ENCODE peak calls at places on chromosomes 5 and 9, in six cellular contexts. B is EH; R is transverse colon; M is stimulated activated CD8-positive, alpha-beta memory T cell treated with anti-CD3 and anti-CD28 coated beads, Interleukin-4, amount 100 ng/mL, for 48 hours; E is NCI-H1092; D is astrocyte of the cerebellum. X is an unnamed sample.

GRCh38 chr9:125429476-125430160 is 168.0 kb downstream of the GAPVD1 start:
- DNase-seq in B (no peak), R (no peak), M (no peak), E (no peak), D (no peak), X (no peak)

GRCh38 chr5:154757647-154758406 is 2.6 kb downstream of the LARP1 start:
- DNase-seq in B (peak; percentile 6), R (peak; percentile 18), M (peak; percentile 61), E (no peak), D (no peak), X (peak; percentile 86)

GRCh38 chr5:156326718-156327259 is at the start of gene SGCD:
- DNase-seq in B (peak; percentile 94), R (peak; percentile 26), M (no peak), E (no peak), D (peak; percentile 55), X (peak; percentile 1)

GRCh38 chr9:79471577-79472543 is 99.9 kb upstream of the TLE4 start:
- DNase-seq in B (peak; percentile 73), R (peak; percentile 38), M (peak; percentile 32), E (peak; percentile 1), D (no peak), X (peak; percentile 57)

GRCh38 chr5:154215531-154215930 is 25.0 kb downstream of the GALNT10 start:
- DNase-seq in B (no peak), R (no peak), M (no peak), E (no peak), D (no peak), X (peak; percentile 69)

GRCh38 chr5:14453486-14453885 is 128.1 kb upstream of the OTULINL start:
- DNase-seq in B (peak; percentile 49), R (no peak), M (no peak), E (no peak), D (no peak), X (no peak)

GRCh38 chr9:78707080-78707479 is 410.2 kb downstream of the PSAT1 start:
- DNase-seq in B (no peak), R (no peak), M (no peak), E (no peak), D (no peak), X (no peak)

GRCh38 chr9:124392855-124393460 is 22.3 kb downstream of the PSMB7 start:
- DNase-seq in B (peak; percentile 92), R (no peak), M (no peak), E (no peak), D (peak; percentile 62), X (peak; percentile 97)

GRCh38 chr5:93163010-93163663 is 417.9 kb downstream of the NR2F1-AS1 start:
- DNase-seq in B (peak; percentile 90), R (no peak), M (no peak), E (no peak), D (peak; percentile 87), X (peak; percentile 86)